ENCODE peak calls at places on chromosomes 5 and 9, in five cellular contexts. A, O, B, K and Y are unnamed samples.

GRCh38 chr5:153991168-153991567 is 47.5 kb downstream of the FAM114A2 start:
- DNase-seq in A (no peak), O (no peak), B (no peak), K (no peak), Y (no peak)

GRCh38 chr5:33558489-33558888 is 117.7 kb downstream of the TARS1 start:
- DNase-seq in A (no peak), O (no peak), B (no peak), K (no peak), Y (no peak)

GRCh38 chr5:126351138-126351537 is 72.1 kb upstream of the GRAMD2B start:
- DNase-seq in A (no peak), O (no peak), B (no peak), K (no peak), Y (no peak)

GRCh38 chr5:74185599-74185998 is 454.9 kb downstream of the ENC1 start:
- DNase-seq in A (no peak), O (peak), B (no peak), K (no peak), Y (no peak)

GRCh38 chr5:140565024-140565779 is 574 bp downstream of the SLC35A4 start:
- DNase-seq in A (no peak), O (no peak), B (no peak), K (no peak), Y (no peak)

GRCh38 chr5:173378727-173379126 is 50.5 kb upstream of the STC2 start:
- DNase-seq in A (no peak), O (no peak), B (no peak), K (no peak), Y (no peak)

GRCh38 chr5:149561848-149562247 is 10.6 kb upstream of the CSNK1A1 start:
- DNase-seq in A (no peak), O (no peak), B (no peak), K (no peak), Y (peak)

GRCh38 chr5:97243352-97243751 is 60.3 kb upstream of the RIOK2 start:
- DNase-seq in A (no peak), O (no peak), B (no peak), K (no peak), Y (no peak)

GRCh38 chr5:92372766-92373165 is 989.6 kb upstream of the ARRDC3 start:
- DNase-seq in A (no peak), O (no peak), B (no peak), K (no peak), Y (no peak)

GRCh38 chr9:12272471-12273072 is 420.6 kb upstream of the TYRP1 start:
- DNase-seq in A (no peak), O (no peak), B (peak), K (no peak), Y (no peak)

GRCh38 chr9:29422445-29422844 is 1849.2 kb upstream of the C9orf72 start:
- DNase-seq in A (no peak), O (no peak), B (no peak), K (no peak), Y (no peak)

GRCh38 chr5:124889522-124889828 is 143.0 kb upstream of the ZNF608 start:
- DNase-seq in A (no peak), O (no peak), B (no peak), K (no peak), Y (no peak)

GRCh38 chr5:140358738-140359310 is 1.2 kb upstream of the SLC4A9 start:
- DNase-seq in A (no peak), O (peak), B (no peak), K (peak), Y (no peak)

GRCh38 chr5:14168793-14169262 is 25.7 kb downstream of the TRIO start:
- DNase-seq in A (no peak), O (no peak), B (no peak), K (no peak), Y (no peak)

GRCh38 chr5:39482098-39482497 is 57.3 kb upstream of the DAB2 start:
- DNase-seq in A (no peak), O (no peak), B (no peak), K (no peak), Y (no peak)

GRCh38 chr5:102539598-102539997 is 40.8 kb upstream of the SLCO6A1 start:
- DNase-seq in A (no peak), O (no peak), B (no peak), K (no peak), Y (no peak)

GRCh38 chr5:85311536-85311935 is 926.9 kb upstream of the EDIL3 start:
- DNase-seq in A (no peak), O (no peak), B (no peak), K (no peak), Y (no peak)

GRCh38 chr5:55923177-55923872 is 71.4 kb downstream of the IL6ST start:
- DNase-seq in A (no peak), O (no peak), B (no peak), K (no peak), Y (no peak)

GRCh38 chr5:178502401-178503100 is 87.6 kb downstream of the COL23A1 start:
- DNase-seq in A (no peak), O (no peak), B (no peak), K (no peak), Y (no peak)

GRCh38 chr5:95870105-95870672 is 47.7 kb upstream of the GLRX start:
- DNase-seq in A (no peak), O (no peak), B (no peak), K (no peak), Y (no peak)

GRCh38 chr9:127224178-127224882 is 40.2 kb upstream of the GARNL3 start:
- DNase-seq in A (peak), O (peak), B (peak), K (peak), Y (peak)

GRCh38 chr5:3858524-3858923 is 262.9 kb downstream of the IRX1 start:
- DNase-seq in A (no peak), O (no peak), B (no peak), K (no peak), Y (no peak)

GRCh38 chr9:125370786-125371185 is 109.2 kb downstream of the GAPVD1 start:
- DNase-seq in A (no peak), O (no peak), B (no peak), K (no peak), Y (no peak)

GRCh38 chr9:33445389-33445881 is 2.0 kb downstream of the AQP3 start:
- DNase-seq in A (peak), O (no peak), B (no peak), K (no peak), Y (peak)

GRCh38 chr5:58887721-58888409 is 305.0 kb downstream of the RAB3C start:
- DNase-seq in A (no peak), O (no peak), B (no peak), K (no peak), Y (no peak)

GRCh38 chr5:139383275-139383992 is at the start of gene SLC23A1:
- DNase-seq in A (peak), O (no peak), B (no peak), K (no peak), Y (peak)

GRCh38 chr5:96880402-96881164 is 4.3 kb downstream of the ERAP2 start:
- DNase-seq in A (no peak), O (no peak), B (no peak), K (no peak), Y (no peak)

GRCh38 chr5:175797521-175798038 is 73.8 kb upstream of the CPLX2 start:
- DNase-seq in A (no peak), O (peak), B (no peak), K (no peak), Y (no peak)

GRCh38 chr5:33792559-33792958 is 99.2 kb downstream of the ADAMTS12 start:
- DNase-seq in A (no peak), O (no peak), B (no peak), K (no peak), Y (no peak)

GRCh38 chr5:27191786-27192505 is 153.6 kb upstream of the CDH9 start:
- DNase-seq in A (no peak), O (no peak), B (no peak), K (no peak), Y (no peak)

GRCh38 chr5:94613583-94613982 is 4.8 kb downstream of the KIAA0825 start:
- DNase-seq in A (no peak), O (peak), B (no peak), K (no peak), Y (no peak)

GRCh38 chr9:101486693-101487442 is 46.8 kb upstream of the RNF20 start:
- DNase-seq in A (peak), O (peak), B (peak), K (no peak), Y (peak)

GRCh38 chr5:50958852-50959457 is 292.5 kb downstream of the PARP8 start:
- DNase-seq in A (no peak), O (peak), B (no peak), K (no peak), Y (peak)

GRCh38 chr5:113909782-113910181 is 396.3 kb downstream of the YTHDC2 start:
- DNase-seq in A (no peak), O (peak), B (no peak), K (no peak), Y (no peak)

GRCh38 chr9:110954822-110955291 is 83.4 kb downstream of the LPAR1 start:
- DNase-seq in A (no peak), O (no peak), B (no peak), K (no peak), Y (no peak)